ENCODE peak calls at places on chromosomes 13 and 19, in ten cellular contexts. S, R, N, X, T, G, O, E, I and Z are unnamed samples.
A peak's percentile ranks its signal among the peaks of the same experiment; 100 is the strongest.

GRCh38 chr19:3608750-3609322 is 2.2 kb upstream of the TBXA2R start:
- DNase-seq in S (peak; percentile 59), R (no peak), N (no peak), X (no peak), T (no peak), G (no peak), O (no peak), E (peak; percentile 81), I (peak; percentile 51), Z (peak; percentile 59)

GRCh38 chr19:47275866-47276461 is 1.3 kb downstream of the INAFM1 start:
- DNase-seq in S (no peak), R (no peak), N (peak; percentile 76), X (no peak), T (no peak), G (no peak), O (no peak), E (no peak), I (peak; percentile 73), Z (peak; percentile 91)

GRCh38 chr19:5691205-5691929 is 1.3 kb downstream of the RPL36 start:
- DNase-seq in S (peak; percentile 66), R (peak; percentile 78), N (peak; percentile 68), X (peak; percentile 79), T (no peak), G (peak; percentile 67), O (peak; percentile 62), E (peak; percentile 63), I (peak; percentile 86), Z (peak; percentile 78)

GRCh38 chr13:50153888-50154287 is 138.6 kb downstream of the KCNRG start:
- DNase-seq in S (no peak), R (no peak), N (no peak), X (no peak), T (no peak), G (no peak), O (no peak), E (no peak), I (no peak), Z (no peak)

GRCh38 chr13:108769213-108770070 is 140.0 kb downstream of the MYO16 start:
- DNase-seq in S (no peak), R (no peak), N (no peak), X (no peak), T (no peak), G (no peak), O (no peak), E (peak; percentile 74), I (no peak), Z (no peak)

GRCh38 chr13:112236539-112237197 is 139.5 kb upstream of the SPACA7 start:
- DNase-seq in S (no peak), R (no peak), N (no peak), X (no peak), T (no peak), G (no peak), O (no peak), E (no peak), I (no peak), Z (no peak)

GRCh38 chr13:99339736-99340392 is 32.7 kb upstream of the GPR183 start:
- DNase-seq in S (peak; percentile 45), R (peak; percentile 34), N (no peak), X (no peak), T (no peak), G (peak; percentile 49), O (peak; percentile 51), E (peak; percentile 37), I (no peak), Z (no peak)

GRCh38 chr13:82522872-82523271 is 1359.4 kb downstream of the SLITRK1 start:
- DNase-seq in S (no peak), R (no peak), N (no peak), X (no peak), T (no peak), G (no peak), O (no peak), E (no peak), I (no peak), Z (no peak)

GRCh38 chr19:35142531-35143230 is 374 bp upstream of the FXYD7 start:
- DNase-seq in S (peak; percentile 39), R (peak; percentile 67), N (peak; percentile 55), X (peak; percentile 79), T (no peak), G (peak; percentile 85), O (no peak), E (peak; percentile 87), I (peak; percentile 73), Z (peak; percentile 66)

GRCh38 chr19:3634496-3635045 is 8.0 kb upstream of the CACTIN start:
- DNase-seq in S (no peak), R (no peak), N (no peak), X (no peak), T (no peak), G (no peak), O (no peak), E (no peak), I (no peak), Z (no peak)

GRCh38 chr13:43879323-43880181 is at the start of the genes CCDC122 and LACC1:
- DNase-seq in S (peak; percentile 91), R (peak; percentile 88), N (peak; percentile 76), X (peak; percentile 94), T (peak; percentile 47), G (peak; percentile 87), O (peak; percentile 78), E (no peak), I (peak; percentile 89), Z (peak; percentile 89)

GRCh38 chr13:108190897-108191296 is 24.4 kb downstream of the LIG4 start:
- DNase-seq in S (no peak), R (no peak), N (no peak), X (no peak), T (no peak), G (no peak), O (no peak), E (no peak), I (no peak), Z (no peak)

DNA sequence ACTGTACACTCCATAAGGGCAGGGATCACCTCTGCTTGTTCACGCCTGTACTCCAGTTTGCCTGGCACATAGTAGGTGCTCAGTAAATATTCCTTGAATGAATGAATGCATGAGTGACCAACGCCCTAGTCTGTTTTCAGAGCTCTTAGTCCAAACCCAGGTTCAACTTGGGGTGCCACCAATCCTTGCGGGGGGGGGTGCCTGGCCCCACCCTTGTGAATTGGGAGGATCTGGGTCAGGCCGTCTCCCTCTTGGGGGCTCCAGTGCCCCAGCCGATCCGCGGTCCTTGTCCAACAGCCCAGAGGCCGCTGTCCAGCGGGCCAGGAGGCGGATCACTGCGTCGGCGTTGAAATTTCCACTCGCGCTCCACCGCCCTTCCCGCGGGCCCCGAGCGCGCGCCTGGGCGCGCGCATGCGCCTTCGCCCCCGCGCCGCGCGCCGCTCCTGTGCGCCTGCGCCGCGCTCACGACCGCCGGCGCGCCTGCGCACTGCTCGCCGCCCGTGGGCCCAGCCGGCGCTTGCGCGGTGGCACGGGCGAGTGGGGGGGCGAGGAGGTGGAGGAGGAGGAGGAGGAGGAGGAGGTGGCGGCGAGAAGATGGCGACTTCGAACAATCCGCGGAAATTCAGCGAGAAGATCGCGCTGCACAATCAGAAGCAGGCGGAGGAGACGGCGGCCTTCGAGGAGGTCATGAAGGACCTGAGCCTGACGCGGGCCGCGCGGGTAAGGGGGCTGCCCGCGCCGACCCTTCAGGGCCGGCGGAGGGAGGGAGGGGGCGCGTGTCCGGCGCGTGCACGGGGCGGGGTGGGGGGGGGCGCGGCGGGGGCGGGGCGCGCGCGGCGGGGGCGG is at the start of gene CRTC1:
- DNase-seq in S (peak; percentile 91), R (peak; percentile 94), N (peak; percentile 89), X (peak; percentile 95), T (peak; percentile 42), G (peak; percentile 87), O (peak; percentile 77), E (peak; percentile 99), I (peak; percentile 94), Z (peak; percentile 93)
- TF ChIP-seq POLR2A in S (peak; percentile 62), R (peak; percentile 60), N (peak; percentile 57), X (peak; percentile 71), T (no peak), G (peak; percentile 2), O (peak; percentile 43), E (peak; percentile 83), I (peak; percentile 76), Z (no peak)

DNA sequence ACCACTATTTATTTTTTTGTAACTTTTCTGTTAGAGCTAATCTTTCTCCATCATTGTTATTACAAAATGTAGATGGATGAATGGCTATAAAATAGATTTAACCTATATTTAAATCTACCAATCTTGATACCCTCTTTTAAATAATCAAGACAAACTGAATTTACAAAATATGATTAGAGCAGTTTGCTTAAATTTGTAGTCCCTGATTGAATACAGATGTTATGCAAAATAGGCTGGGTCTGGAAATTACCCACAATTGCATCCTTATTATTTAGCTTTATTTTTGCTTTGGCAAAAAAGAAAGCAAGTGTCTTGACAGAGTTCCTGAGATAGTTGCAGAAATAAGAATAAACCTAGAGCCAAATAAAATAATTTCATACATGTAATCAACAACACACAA is 352.8 kb downstream of the KLF12 start:
- DNase-seq in S (no peak), R (no peak), N (no peak), X (no peak), T (no peak), G (no peak), O (no peak), E (no peak), I (no peak), Z (no peak)
- H3K4me1 ChIP-seq in S (no peaks in the 10 kb centered on the region), R (no peaks in the 10 kb centered on the region), N (no peaks in the 10 kb centered on the region), X (peaks cover 8% of the 10 kb centered on the region), T (peaks cover 8% of the 10 kb centered on the region), G (no peaks in the 10 kb centered on the region), O (no peaks in the 10 kb centered on the region), E (no peaks in the 10 kb centered on the region), I (peaks cover 2% of the 10 kb centered on the region), Z (no peaks in the 10 kb centered on the region)

GRCh38 chr13:106095406-106095805 is 440.1 kb downstream of the EFNB2 start:
- DNase-seq in S (no peak), R (no peak), N (no peak), X (no peak), T (no peak), G (no peak), O (no peak), E (no peak), I (no peak), Z (no peak)
- H3K27ac ChIP-seq in S (no peak overlapping the region), R (peak overlapping the region; percentile 88), N (no peak overlapping the region), X (no peak overlapping the region), T (no peak overlapping the region), G (no peak overlapping the region), O (peak overlapping the region; percentile 63), E (no peak overlapping the region), I (no peak overlapping the region), Z (no peak overlapping the region)

DNA sequence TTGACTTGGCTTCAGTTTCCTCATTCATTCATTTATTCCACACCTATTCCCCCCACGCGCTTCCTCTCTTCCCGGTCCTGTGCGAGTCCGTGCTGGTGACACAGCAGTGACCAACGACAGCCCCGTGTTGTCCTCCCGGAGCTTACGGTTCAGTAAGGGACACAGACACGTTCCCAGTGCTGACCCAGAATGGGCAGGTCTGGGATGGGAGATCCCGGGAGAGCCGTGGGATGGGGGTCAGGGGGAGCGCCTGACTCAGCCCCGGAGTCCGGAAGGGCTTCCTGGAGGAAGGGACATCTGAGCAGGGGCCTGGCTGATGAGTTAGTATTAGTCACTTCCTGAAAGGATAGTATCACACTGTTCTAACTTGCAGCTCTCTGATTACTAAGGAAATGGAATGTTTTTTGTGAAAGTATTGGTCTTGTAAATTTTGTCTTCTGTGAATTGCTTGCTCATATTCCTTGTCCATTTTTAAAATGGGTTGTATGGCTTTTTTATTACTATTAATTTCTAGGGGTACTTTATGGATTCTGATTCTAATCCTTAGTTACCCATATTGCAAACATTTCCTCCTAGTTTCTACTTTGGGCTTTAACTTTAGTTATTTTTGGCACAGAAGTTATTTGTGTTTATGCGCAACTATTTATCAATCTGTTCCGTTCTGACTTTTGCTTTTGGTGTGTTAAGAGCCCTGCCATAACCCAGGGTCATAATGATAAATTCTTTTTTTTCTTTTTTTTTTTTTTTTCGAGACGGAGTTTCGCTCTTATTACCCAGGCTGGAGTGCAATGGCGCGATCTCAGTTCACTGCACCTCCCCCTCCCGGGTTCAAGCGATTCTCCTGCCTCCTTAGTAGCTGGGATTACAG is 708 bp upstream of the ERCC1 start:
- DNase-seq in S (peak; percentile 84), R (peak; percentile 75), N (peak; percentile 75), X (peak; percentile 88), T (no peak), G (peak; percentile 68), O (peak; percentile 47), E (peak; percentile 78), I (peak; percentile 63), Z (peak; percentile 88)
- TF ChIP-seq POLR2A in S (peak; percentile 20), R (no peak), N (no peak), X (peak; percentile 9), T (no peak), G (no peak), O (no peak), E (peak; percentile 86), I (no peak), Z (no peak)